ENCODE peak calls at places on chromosomes 16 and 17, in four cellular contexts. F is H1, C is GM12878, U is HepG2. L is an unnamed sample.

GRCh38 chr17:58541249-58541648 is 26.8 kb upstream of the MTMR4 start:
- DNase-seq in F (no peak), C (no peak), U (no peak), L (no peak)

GRCh38 chr16:73886378-73886777 is 410.2 kb upstream of the PSMD7 start:
- DNase-seq in F (no peak), C (no peak), U (no peak), L (no peak)

GRCh38 chr17:78903101-78903779 is at the start of gene CEP295NL:
- DNase-seq in F (no peak), C (no peak), U (peak), L (no peak)

GRCh38 chr16:56262879-56263245 is 71.6 kb downstream of the GNAO1 start:
- DNase-seq in F (no peak), C (no peak), U (no peak), L (no peak)

GRCh38 chr16:21638573-21638975 is 13.8 kb downstream of the IGSF6 start:
- DNase-seq in F (no peak), C (no peak), U (peak), L (no peak)

GRCh38 chr16:27894441-27894840 is 169.1 kb downstream of the GSG1L start:
- DNase-seq in F (no peak), C (no peak), U (no peak), L (no peak)

GRCh38 chr17:50638572-50638850 is 3.8 kb downstream of the ABCC3 start:
- DNase-seq in F (no peak), C (no peak), U (no peak), L (no peak)

GRCh38 chr17:80855968-80856862 is 135.4 kb upstream of the CHMP6 start:
- DNase-seq in F (no peak), C (peak), U (peak), L (no peak)

GRCh38 chr17:17514361-17514992 is 18.3 kb upstream of the RASD1 start:
- DNase-seq in F (no peak), C (no peak), U (no peak), L (no peak)

GRCh38 chr16:67115649-67116048 is 5.9 kb downstream of the PHAF1 start:
- DNase-seq in F (no peak), C (no peak), U (no peak), L (no peak)

GRCh38 chr16:80175011-80175410 is 365.8 kb upstream of the DYNLRB2 start:
- DNase-seq in F (no peak), C (no peak), U (no peak), L (no peak)

GRCh38 chr17:1710807-1711553 is 803 bp upstream of the TLCD2 start:
- DNase-seq in F (peak), C (no peak), U (no peak), L (no peak)

GRCh38 chr17:75845933-75846700 is 1.9 kb upstream of the UNC13D start:
- DNase-seq in F (no peak), C (no peak), U (no peak), L (no peak)

GRCh38 chr17:339193-340061 is 13.2 kb downstream of the RPH3AL start:
- DNase-seq in F (no peak), C (no peak), U (no peak), L (no peak)

GRCh38 chr16:81318711-81319110 is 3.9 kb downstream of the GAN start:
- DNase-seq in F (no peak), C (no peak), U (no peak), L (no peak)
- TF ChIP-seq ZNF274 in F (no peak), C (no peak), U (no peak), L (no peak)

DNA sequence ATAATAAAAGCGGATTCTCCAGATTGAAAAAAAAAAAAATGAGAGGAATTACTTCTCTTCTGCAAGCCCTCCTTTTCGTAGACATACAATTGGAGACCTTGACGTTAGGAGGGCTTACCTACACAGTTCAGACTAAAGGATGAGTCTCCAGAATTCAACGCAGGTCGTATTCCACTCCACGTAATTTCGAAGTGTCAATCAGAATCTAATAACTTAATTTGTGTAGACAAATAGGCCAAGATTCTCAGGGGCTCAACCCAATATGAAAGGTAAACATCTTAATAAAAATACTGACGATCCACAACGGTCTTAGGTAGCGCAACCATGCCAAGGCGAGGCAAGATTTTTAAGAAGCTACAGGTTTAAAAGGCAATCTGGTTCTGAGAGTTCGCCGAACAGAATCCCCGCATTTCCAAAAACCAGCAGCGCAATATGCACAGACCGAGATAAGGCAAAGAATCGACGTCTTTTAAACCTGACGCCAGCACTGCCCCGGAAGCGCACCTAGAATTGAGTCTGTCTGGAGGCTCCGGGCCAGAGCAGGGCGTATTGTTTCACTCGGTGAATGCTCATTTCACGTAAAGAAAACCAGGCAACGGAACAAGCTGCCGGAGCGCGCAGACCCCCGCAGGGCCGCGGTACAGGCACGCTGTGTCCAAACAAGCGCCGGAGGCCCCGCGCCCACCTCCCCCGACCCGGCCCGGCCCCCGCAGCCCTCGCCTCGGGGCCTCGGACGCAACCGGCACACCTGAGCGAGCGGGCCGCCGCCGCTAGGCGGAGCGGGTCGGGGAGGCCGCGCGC is 623 bp downstream of the MBTPS1 start:
- DNase-seq in F (no peak), C (no peak), U (peak), L (no peak)
- TF ChIP-seq SUZ12 in F (no peak), C (no peak), U (no peak), L (no peak)

GRCh38 chr16:23374721-23375120 is 72.6 kb downstream of the SCNN1B start:
- DNase-seq in F (no peak), C (no peak), U (no peak), L (no peak)

GRCh38 chr16:23371368-23371767 is 69.3 kb downstream of the SCNN1B start:
- DNase-seq in F (no peak), C (no peak), U (no peak), L (no peak)

GRCh38 chr16:23375643-23376042 is 73.5 kb downstream of the SCNN1B start:
- DNase-seq in F (no peak), C (no peak), U (no peak), L (no peak)

GRCh38 chr16:23377071-23377931 is 75.2 kb downstream of the SCNN1B start:
- DNase-seq in F (no peak), C (no peak), U (no peak), L (no peak)

DNA sequence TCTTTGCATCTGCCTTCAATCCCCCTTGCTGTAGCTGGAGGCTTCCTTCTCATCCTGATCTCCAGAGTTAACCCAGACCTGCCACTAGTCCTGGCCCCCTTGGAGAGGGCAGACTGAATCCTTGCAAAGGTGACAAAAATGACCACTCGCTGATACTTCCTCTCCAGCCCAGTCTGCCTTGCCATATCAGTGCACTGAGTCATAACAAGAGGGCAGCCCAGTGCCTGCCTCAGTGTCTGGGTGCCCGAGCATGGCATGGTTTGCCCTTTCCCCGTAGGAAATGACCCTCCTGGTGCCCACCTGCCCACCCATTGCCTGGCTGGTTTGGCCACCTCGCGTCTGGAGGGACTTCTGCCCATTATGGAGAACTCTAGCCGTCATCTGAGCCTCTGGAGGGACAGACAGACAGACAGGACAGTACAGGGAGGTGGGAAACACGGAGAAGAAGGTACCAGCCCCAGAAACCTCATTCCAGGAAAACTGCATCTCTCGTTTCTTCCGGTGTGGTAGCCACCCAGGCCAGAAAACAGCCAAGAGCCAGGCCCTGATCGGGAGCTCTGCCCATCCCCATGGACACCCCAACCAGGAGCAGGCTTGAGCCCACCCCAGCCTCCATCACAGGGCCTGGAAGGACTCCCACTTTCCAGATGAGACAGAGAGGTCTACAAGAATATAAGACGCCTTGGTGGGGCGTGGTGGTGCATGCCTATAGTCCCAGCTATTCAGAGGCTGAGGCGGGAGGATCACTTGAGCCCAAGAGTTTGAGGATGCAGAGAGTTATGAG is 71.5 kb downstream of the SCNN1B start:
- DNase-seq in F (no peak), C (no peak), U (no peak), L (no peak)
- TF ChIP-seq ZNF274 in F (no peak), C (no peak), U (no peak), L (no peak)

GRCh38 chr16:31868701-31869167 is 4.9 kb upstream of the ZNF267 start:
- DNase-seq in F (peak), C (no peak), U (peak), L (no peak)

GRCh38 chr16:31861415-31861814 is 12.2 kb upstream of the ZNF267 start:
- DNase-seq in F (no peak), C (no peak), U (no peak), L (no peak)

GRCh38 chr16:31868164-31868563 is 5.4 kb upstream of the ZNF267 start:
- DNase-seq in F (no peak), C (no peak), U (no peak), L (no peak)

GRCh38 chr16:31860508-31860907 is 13.1 kb upstream of the ZNF267 start:
- DNase-seq in F (no peak), C (no peak), U (no peak), L (no peak)

GRCh38 chr16:31862761-31863160 is 10.8 kb upstream of the ZNF267 start:
- DNase-seq in F (no peak), C (no peak), U (no peak), L (no peak)
- TF ChIP-seq SUZ12 in F (no peak), C (no peak), U (no peak), L (no peak)

GRCh38 chr16:84559311-84559932 is 55.0 kb upstream of the MEAK7 start:
- DNase-seq in F (peak), C (no peak), U (no peak), L (no peak)
- TF ChIP-seq ZNF274 in F (no peak), C (no peak), U (no peak), L (no peak)

DNA sequence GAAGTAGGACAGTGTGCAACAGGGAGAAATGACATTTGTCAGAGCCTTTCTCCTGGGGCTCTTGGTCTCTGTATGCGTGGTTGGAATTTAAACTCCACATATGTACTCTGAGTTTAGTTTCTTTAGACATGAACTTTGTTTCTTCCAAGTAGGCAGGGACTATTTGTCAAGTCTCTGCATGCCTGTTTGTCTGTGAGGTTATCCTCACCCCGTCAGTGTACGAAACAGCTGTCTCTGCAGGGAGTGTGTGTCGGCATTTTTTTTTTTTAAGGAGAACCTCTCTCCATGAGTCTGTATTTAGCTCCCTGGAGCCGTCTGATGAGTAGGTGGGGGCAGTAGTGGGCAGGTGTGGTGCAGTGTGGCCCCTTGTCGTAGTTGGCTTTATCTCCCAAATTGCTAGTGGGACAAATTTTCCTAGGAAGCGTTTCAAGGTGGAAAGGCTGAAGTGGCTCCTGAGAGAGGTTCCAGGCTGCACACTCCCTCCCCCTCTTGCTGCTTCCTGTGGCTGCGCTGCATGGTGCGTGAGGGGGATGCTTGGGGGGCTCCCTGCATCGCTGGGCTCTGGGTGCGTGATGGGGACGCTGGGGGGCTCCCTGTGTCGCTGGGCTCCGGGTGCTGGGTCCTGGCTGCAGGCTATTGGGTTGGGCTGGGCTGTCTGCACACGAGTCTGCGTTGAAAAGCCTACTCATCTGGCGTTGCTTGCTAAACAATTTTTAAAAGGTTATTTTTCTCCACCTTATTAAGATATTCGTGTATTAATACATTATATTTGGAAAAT is 29.9 kb downstream of the NDEL1 start:
- DNase-seq in F (no peak), C (no peak), U (no peak), L (no peak)
- TF ChIP-seq SUZ12 in F (no peak), C (no peak), U (no peak), L (no peak)